ENCODE peak calls at places on chromosomes 11 and 22, in six cellular contexts. G, E, S, L, M and B are unnamed samples.

GRCh38 chr11:21635359-21635758 is 557.5 kb upstream of the ANO5 start:
- DNase-seq in L (no peak), M (no peak), G (no peak), S (no peak), E (no peak), B (no peak)

GRCh38 chr11:65546217-65546958 is 11.8 kb downstream of the LTBP3 start:
- DNase-seq in L (peak; percentile 89), M (peak; percentile 91), S (peak; percentile 72), G (peak; percentile 77), E (peak; percentile 71), B (peak; percentile 80)

GRCh38 chr11:83070878-83071640 is 638 bp downstream of the RAB30 start:
- DNase-seq in L (peak; percentile 75), E (peak; percentile 22), S (peak; percentile 66), G (peak; percentile 72), M (peak; percentile 52), B (no peak)

GRCh38 chr22:19271856-19272535 is 19.5 kb downstream of the CLTCL1 start:
- DNase-seq in E (no peak), G (no peak), M (no peak), S (no peak), L (peak; percentile 82), B (no peak)

GRCh38 chr11:119888119-119888518 is 159.1 kb upstream of the NECTIN1 start:
- DNase-seq in E (no peak), G (no peak), M (no peak), S (no peak), L (no peak), B (no peak)

GRCh38 chr11:28627690-28628255 is 519.6 kb downstream of the METTL15 start:
- DNase-seq in E (no peak), M (no peak), S (no peak), G (no peak), L (no peak), B (no peak)

GRCh38 chr22:36453855-36454378 is 27.5 kb downstream of the TXN2 start:
- DNase-seq in S (no peak), E (no peak), G (no peak), M (no peak), L (no peak), B (no peak)

GRCh38 chr11:98207086-98207485 is 813.7 kb upstream of the CNTN5 start:
- DNase-seq in E (no peak), L (no peak), S (no peak), M (no peak), G (no peak), B (no peak)

GRCh38 chr22:24954114-24954463 is 1.6 kb downstream of the KIAA1671 start:
- DNase-seq in M (no peak), S (no peak), L (no peak), E (no peak), G (no peak), B (no peak)

GRCh38 chr22:24510694-24511625 is 15.8 kb downstream of the UPB1 start:
- DNase-seq in M (no peak), L (peak; percentile 71), G (no peak), E (no peak), S (no peak), B (no peak)

GRCh38 chr22:27867114-27867957 is 51.7 kb downstream of the PITPNB start:
- DNase-seq in M (no peak), E (no peak), L (no peak), S (no peak), G (no peak), B (no peak)

GRCh38 chr11:23932485-23932898 is 564.4 kb upstream of the LUZP2 start:
- DNase-seq in G (no peak), S (no peak), E (no peak), L (no peak), M (no peak), B (no peak)

GRCh38 chr11:127994736-127995135 is 592.6 kb downstream of the ETS1 start:
- DNase-seq in L (no peak), S (no peak), E (no peak), M (no peak), G (no peak), B (no peak)

GRCh38 chr11:7670631-7671030 is 2.7 kb downstream of the CYB5R2 start:
- DNase-seq in S (no peak), E (no peak), M (no peak), G (no peak), L (no peak), B (no peak)

GRCh38 chr22:46791201-46791731 is 28.8 kb downstream of the TBC1D22A start:
- DNase-seq in M (no peak), S (peak; percentile 74), L (peak; percentile 84), G (peak; percentile 43), E (no peak), B (no peak)

GRCh38 chr22:35539487-35539886 is 1.1 kb upstream of the RASD2 start:
- DNase-seq in G (no peak), E (no peak), S (no peak), M (no peak), L (no peak), B (no peak)

GRCh38 chr22:25125693-25126357 is 73.8 kb upstream of the CRYBB3 start:
- DNase-seq in L (no peak), E (no peak), M (no peak), S (no peak), G (no peak), B (no peak)

GRCh38 chr11:78795862-78796261 is 221.2 kb upstream of the NARS2 start:
- DNase-seq in E (no peak), S (no peak), G (no peak), L (no peak), M (no peak), B (no peak)

GRCh38 chr11:9753031-9753430 is 89.2 kb downstream of the SWAP70 start:
- DNase-seq in E (no peak), M (no peak), G (no peak), S (no peak), L (no peak), B (no peak)

GRCh38 chr11:32081129-32081641 is 9.7 kb upstream of the RCN1 start:
- DNase-seq in M (peak; percentile 71), S (no peak), L (no peak), G (no peak), E (no peak), B (no peak)

GRCh38 chr11:119585038-119585666 is 143.8 kb downstream of the NECTIN1 start:
- DNase-seq in L (no peak), M (peak; percentile 59), G (peak; percentile 21), E (no peak), S (peak; percentile 22), B (peak; percentile 36)

GRCh38 chr11:88534185-88534584 is 196.6 kb upstream of the CTSC start:
- DNase-seq in L (no peak), G (no peak), M (no peak), E (no peak), S (no peak), B (no peak)

GRCh38 chr22:20455709-20456063 is 18.1 kb upstream of the SCARF2 start:
- DNase-seq in E (no peak), G (no peak), L (no peak), S (no peak), M (no peak), B (no peak)
- TF ChIP-seq CTCF in E (no peak), G (no peak), L (no peak), S (no peak), M (no peak), B (no peak)

GRCh38 chr22:39939830-39940229 is 20.4 kb upstream of the TMA7B start:
- DNase-seq in G (no peak), E (no peak), S (no peak), M (no peak), L (no peak), B (no peak)

GRCh38 chr22:39941661-39942060 is 18.5 kb upstream of the TMA7B start:
- DNase-seq in E (no peak), M (no peak), S (no peak), G (no peak), L (no peak), B (no peak)

GRCh38 chr22:39942433-39943213 is 17.6 kb upstream of the TMA7B start:
- DNase-seq in L (no peak), S (no peak), E (no peak), G (no peak), M (no peak), B (no peak)

GRCh38 chr22:39938509-39938908 is 21.7 kb upstream of the TMA7B start:
- DNase-seq in S (no peak), L (no peak), M (no peak), G (no peak), E (no peak), B (no peak)

DNA sequence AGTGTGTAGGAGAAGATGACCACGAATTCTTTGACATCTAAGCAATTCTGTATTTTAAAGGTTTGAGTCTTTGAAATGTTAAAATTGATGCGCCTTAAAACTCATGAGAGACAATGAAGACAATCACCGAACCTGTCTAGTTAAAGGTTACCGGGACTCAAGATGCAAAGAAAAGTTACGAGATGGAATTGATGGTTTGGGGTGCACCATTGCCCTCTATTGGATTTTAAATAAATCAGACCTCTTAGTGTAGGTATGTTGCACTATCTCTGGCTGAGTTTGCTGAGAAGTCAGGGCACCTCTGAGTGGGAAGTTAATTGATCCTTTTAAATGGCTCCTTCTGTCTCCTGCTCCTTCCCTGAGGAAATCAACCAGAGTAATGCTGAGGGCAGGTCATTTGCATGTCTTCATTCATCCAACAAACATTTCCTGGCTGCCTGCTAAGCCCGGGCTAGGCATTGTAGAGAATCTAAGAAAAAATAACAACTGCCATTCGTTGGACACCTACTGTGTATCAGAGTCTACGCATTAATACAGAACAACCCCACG is 19.4 kb upstream of the TMA7B start:
- DNase-seq in S (no peak), M (no peak), E (no peak), L (no peak), G (no peak), B (no peak)
- TF ChIP-seq CTCF in S (no peak), M (no peak), E (no peak), L (no peak), G (no peak), B (no peak)

GRCh38 chr11:62601364-62602140 is at the start of gene MTA2:
- DNase-seq in E (peak; percentile 97), L (peak; percentile 99), S (peak; percentile 99), G (peak; percentile 100), M (peak; percentile 98), B (peak; percentile 100)

GRCh38 chr11:62601114-62601363 is 626 bp downstream of the MTA2 start:
- DNase-seq in M (no peak), E (no peak), G (no peak), L (peak; percentile 73), S (peak; percentile 63), B (no peak)

GRCh38 chr11:62603072-62603408 is 1.4 kb upstream of the MTA2 start:
- DNase-seq in M (no peak), L (no peak), S (no peak), E (no peak), G (peak; percentile 57), B (no peak)

GRCh38 chr11:62603771-62604170 is 2.1 kb upstream of the MTA2 start:
- DNase-seq in S (no peak), L (no peak), E (no peak), G (no peak), M (no peak), B (no peak)

GRCh38 chr11:62602141-62603071 is 741 bp upstream of the MTA2 start:
- DNase-seq in S (peak; percentile 67), E (peak; percentile 55), G (peak; percentile 79), M (peak; percentile 66), L (peak; percentile 84), B (peak; percentile 26)
- TF ChIP-seq CTCF in S (no peak), E (no peak), G (no peak), M (peak; percentile 23), L (no peak), B (no peak)

DNA sequence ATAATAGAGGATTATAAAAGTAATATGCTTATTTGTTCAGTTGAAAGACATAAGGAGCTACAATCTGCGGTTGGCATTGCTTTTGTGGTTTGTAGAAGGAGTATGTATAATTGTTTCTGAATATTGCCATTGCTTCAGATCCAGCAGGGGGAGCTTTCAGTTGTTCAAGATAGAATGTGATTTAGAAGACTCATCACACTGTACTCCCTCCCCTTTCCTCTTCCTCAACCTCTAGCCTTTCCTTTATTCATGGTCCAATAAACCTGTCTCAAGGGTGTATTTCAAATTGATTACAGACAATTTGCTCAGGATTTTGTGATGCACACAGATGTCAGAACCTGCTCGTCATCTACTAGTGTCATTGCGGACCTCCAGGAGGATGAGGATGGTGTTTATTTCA is 9.8 kb downstream of the PRMT3 start:
- DNase-seq in S (no peak), E (no peak), M (no peak), L (no peak), G (no peak), B (no peak)
- TF ChIP-seq CTCF in S (peak; percentile 24), E (peak; percentile 19), M (peak; percentile 51), L (peak; percentile 35), G (no peak), B (peak; percentile 71)